ENCODE peak calls at places on chromosomes 13 and 19, in seven cellular contexts. K is heart right ventricle; T is activated T-helper 2 cell treated with anti-CD3 and anti-CD28 coated beads, Interferon-gamma antibody, Interleukin-2, Interleukin-4, amounts not matched to agents 10 μg/mL and 5 μg/mL and 100 μg/mL, durations not matched to agents 14 hours and 24 hours and 36 hours; A is hepatic stellate cell; D is stimulated activated CD4-positive, alpha-beta T cell treated with anti-CD3 and anti-CD28 coated beads, Interleukin-4, amount 100 ng/mL, for 48 hours; Y is IMR-90; F is astrocyte of the spinal cord. M is an unnamed sample.

GRCh38 chr19:18687740-18688465 is 4.4 kb downstream of the CRTC1 start:
- DNase-seq in K (no peak), T (no peak), A (no peak), D (no peak), Y (no peak), F (no peak), M (no peak)

GRCh38 chr19:44604241-44604640 is 9.1 kb upstream of the IGSF23 start:
- DNase-seq in K (no peak), T (no peak), A (no peak), D (no peak), Y (no peak), F (no peak), M (no peak)

GRCh38 chr19:39937094-39937493 is 2.7 kb upstream of the FCGBP start:
- DNase-seq in K (no peak), T (peak), A (no peak), D (no peak), Y (no peak), F (no peak), M (no peak)

GRCh38 chr19:16139752-16140151 is 3.7 kb upstream of the HSH2D start:
- DNase-seq in K (no peak), T (no peak), A (no peak), D (no peak), Y (no peak), F (no peak), M (no peak)

GRCh38 chr19:15173746-15174404 is 26.9 kb downstream of the NOTCH3 start:
- DNase-seq in K (no peak), T (no peak), A (no peak), D (no peak), Y (no peak), F (no peak), M (no peak)

GRCh38 chr13:106562301-106562700 is 5.6 kb downstream of the ARGLU1 start:
- DNase-seq in K (no peak), T (no peak), A (no peak), D (no peak), Y (no peak), F (no peak), M (no peak)

GRCh38 chr13:22596157-22596863 is 584.5 kb upstream of the SGCG start:
- DNase-seq in K (no peak), T (no peak), A (no peak), D (no peak), Y (no peak), F (no peak), M (no peak)

GRCh38 chr13:52399708-52400107 is 6.3 kb downstream of the THSD1 start:
- DNase-seq in K (no peak), T (no peak), A (no peak), D (no peak), Y (peak), F (no peak), M (no peak)

GRCh38 chr19:18428837-18429674 is 8.9 kb downstream of the ISYNA1 start:
- DNase-seq in K (peak), T (peak), A (peak), D (peak), Y (peak), F (peak), M (peak)

GRCh38 chr19:36915992-36916830 is at the start of the genes ZNF568 and ZNF829:
- DNase-seq in K (peak), T (peak), A (peak), D (peak), Y (peak), F (peak), M (peak)

GRCh38 chr19:40614595-40615411 is 13.6 kb downstream of the LTBP4 start:
- DNase-seq in K (peak), T (peak), A (peak), D (peak), Y (peak), F (peak), M (peak)

GRCh38 chr19:12325690-12326089 is 7.7 kb downstream of the ZNF563 start:
- DNase-seq in K (no peak), T (no peak), A (no peak), D (no peak), Y (no peak), F (no peak), M (no peak)

GRCh38 chr19:9945319-9945966 is 9.1 kb upstream of the OLFM2 start:
- DNase-seq in K (peak), T (no peak), A (peak), D (no peak), Y (peak), F (peak), M (peak)

GRCh38 chr13:114141261-114141996 is 9.0 kb upstream of the RASA3 start:
- DNase-seq in K (no peak), T (no peak), A (no peak), D (no peak), Y (no peak), F (no peak), M (no peak)

M was measured in body of pancreas.